ENCODE peak calls at places on chromosomes 4 and X, in five cellular contexts. U is CD4-positive, alpha-beta T cell; K is neuronal stem cell; D is prostate gland; L is HCT116. P is an unnamed sample.

GRCh38 chrX:3820170-3820569 is 106.7 kb upstream of the PRKX start:
- DNase-seq in U (no peak), L (no peak), D (no peak), K (no peak), P (no peak)

GRCh38 chrX:48468247-48468671 is 1.8 kb downstream of the SLC38A5 start:
- DNase-seq in U (peak; percentile 36), L (no peak), D (no peak), K (no peak), P (no peak)

GRCh38 chrX:26952213-26952612 is 510.9 kb downstream of the PPP4R3C start:
- DNase-seq in L (no peak), D (no peak), K (no peak), U (no peak), P (no peak)

GRCh38 chr4:69656653-69657158 is 3.7 kb upstream of the UGT2A1 start:
- DNase-seq in K (no peak), D (no peak), U (no peak), L (no peak), P (no peak)

GRCh38 chr4:59598233-59598618 is 1601.9 kb upstream of the ADGRL3 start:
- DNase-seq in L (no peak), K (no peak), U (no peak), D (no peak), P (no peak)

GRCh38 chrX:2457289-2458133 is 43.3 kb downstream of the DHRSX start:
- DNase-seq in U (no peak), K (no peak), D (no peak), L (peak; percentile 98), P (no peak)

GRCh38 chr4:16078195-16078756 is 5.5 kb downstream of the PROM1 start:
- DNase-seq in K (no peak), D (no peak), L (no peak), U (no peak), P (no peak)

GRCh38 chrX:92232182-92232581 is 453.0 kb downstream of the PCDH11X start:
- DNase-seq in U (no peak), L (no peak), D (no peak), K (no peak), P (no peak)

GRCh38 chrX:108892501-108892900 is 156.1 kb upstream of the IRS4 start:
- DNase-seq in L (no peak), D (no peak), K (no peak), U (no peak), P (no peak)

GRCh38 chrX:12881914-12882313 is 15.0 kb downstream of the TLR7 start:
- DNase-seq in D (no peak), U (no peak), K (no peak), L (no peak), P (no peak)

GRCh38 chrX:120419465-120419864 is 49.6 kb downstream of the LAMP2 start:
- DNase-seq in L (no peak), K (no peak), D (no peak), U (no peak), P (no peak)

GRCh38 chr4:112167790-112168189 is 22.5 kb downstream of the FAM241A start:
- DNase-seq in U (no peak), D (no peak), K (no peak), L (no peak), P (no peak)
- H3K27ac ChIP-seq in U (no peak overlapping the region), D (no peak overlapping the region), K (no peak overlapping the region), L (peak overlapping the region; percentile 95), P (no peak overlapping the region)

GRCh38 chr4:7821245-7822165 is 118.2 kb downstream of the AFAP1 start:
- DNase-seq in K (no peak), L (no peak), U (no peak), D (no peak), P (no peak)
- H3K27ac ChIP-seq in K (no peak overlapping the region), L (no peak overlapping the region), U (no peak overlapping the region), D (peak overlapping the region; percentile 34), P (no peak overlapping the region)

GRCh38 chr4:139740531-139741041 is 75.0 kb downstream of the MGST2 start:
- DNase-seq in L (no peak), K (no peak), D (peak; percentile 87), U (no peak), P (peak; percentile 36)
- H3K27ac ChIP-seq in L (no peak overlapping the region), K (no peak overlapping the region), D (peak overlapping the region; percentile 80), U (no peak overlapping the region), P (peak overlapping the region; percentile 77)

GRCh38 chr4:142551513-142552280 is 294.4 kb downstream of the INPP4B start:
- DNase-seq in L (no peak), D (no peak), U (no peak), K (no peak), P (no peak)

GRCh38 chr4:142548491-142548890 is 297.6 kb downstream of the INPP4B start:
- DNase-seq in D (no peak), U (no peak), K (no peak), L (no peak), P (no peak)

GRCh38 chr4:142549248-142549647 is 296.9 kb downstream of the INPP4B start:
- DNase-seq in K (no peak), U (no peak), L (no peak), D (no peak), P (no peak)

GRCh38 chr4:142550955-142551354 is 295.1 kb downstream of the INPP4B start:
- DNase-seq in D (no peak), U (no peak), K (no peak), L (peak; percentile 12), P (no peak)

GRCh38 chr4:142549726-142550463 is 296.2 kb downstream of the INPP4B start:
- DNase-seq in U (no peak), K (no peak), D (no peak), L (peak; percentile 97), P (no peak)
- H3K27ac ChIP-seq in U (no peak overlapping the region), K (no peak overlapping the region), D (no peak overlapping the region), L (peak overlapping the region; percentile 92), P (no peak overlapping the region)

DNA sequence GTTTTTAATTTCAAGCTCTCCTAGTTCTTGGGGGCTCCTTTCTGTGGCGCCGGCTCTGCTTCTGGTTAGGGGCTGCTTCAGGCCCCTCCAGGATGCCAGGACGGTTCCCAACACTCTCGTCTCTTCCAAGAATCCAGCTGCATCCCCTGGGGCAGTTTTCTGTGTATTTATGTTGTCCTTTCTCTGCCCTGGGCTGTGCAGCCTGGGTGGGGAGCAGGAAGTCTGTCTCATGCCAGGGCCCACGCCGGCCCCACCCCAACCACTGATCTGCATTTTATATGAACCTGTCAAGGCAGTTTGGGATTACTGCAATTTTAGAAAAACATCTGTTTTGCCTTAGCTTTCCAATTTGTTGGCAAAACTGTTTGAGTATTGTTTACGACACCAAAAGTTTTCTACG is 14.6 kb downstream of the CTBP1 start:
- DNase-seq in D (no peak), U (no peak), K (no peak), L (no peak), P (no peak)
- H3K27ac ChIP-seq in D (no peak overlapping the region), U (no peak overlapping the region), K (no peak overlapping the region), L (no peak overlapping the region), P (no peak overlapping the region)

DNA sequence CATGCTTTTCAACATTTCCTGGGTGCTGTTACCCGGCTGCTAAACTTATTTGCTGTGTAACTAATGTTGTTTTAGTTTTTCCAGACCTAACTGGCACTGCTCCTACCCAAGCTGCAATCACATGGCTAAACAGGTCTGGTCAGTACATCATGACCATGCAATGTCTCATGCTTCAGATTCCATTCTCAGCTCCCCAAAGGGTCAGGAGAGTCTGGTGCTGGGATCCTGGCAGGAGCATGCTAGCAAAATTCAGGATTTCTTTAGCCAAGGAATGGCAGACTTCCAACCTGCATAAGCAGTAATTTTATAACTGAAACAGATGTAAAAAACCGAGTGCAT is 12.6 kb upstream of the CENPU start:
- DNase-seq in K (no peak), D (peak; percentile 92), L (no peak), U (no peak), P (no peak)
- H3K27ac ChIP-seq in K (no peak overlapping the region), D (peak overlapping the region; percentile 88), L (no peak overlapping the region), U (no peak overlapping the region), P (peak overlapping the region; percentile 44)

GRCh38 chrX:100731441-100732281 is at the start of gene SYTL4:
- DNase-seq in D (peak; percentile 22), U (no peak), L (peak; percentile 7), K (no peak), P (no peak)
- H3K27ac ChIP-seq in D (peak within 1 kb of the TSS; percentile 73), U (no peak within 1 kb of the TSS), L (peak within 1 kb of the TSS; percentile 45), K (no peak within 1 kb of the TSS), P (no peak within 1 kb of the TSS)

GRCh38 chrX:46750829-46751228 is 8.1 kb downstream of the SLC9A7 start:
- DNase-seq in L (no peak), K (no peak), U (no peak), D (no peak), P (no peak)
- H3K27ac ChIP-seq in L (no peak overlapping the region), K (no peak overlapping the region), U (no peak overlapping the region), D (no peak overlapping the region), P (no peak overlapping the region)

P was measured in caudate nucleus.